ENCODE peak calls at places on chromosomes 4 and X, in four cellular contexts. A is K562, G is GM12878, U is HepG2. Z is an unnamed sample.

GRCh38 chr4:163748474-163748873 is 254.0 kb downstream of the TMA16 start:
- DNase-seq in A (no peak), G (no peak), U (no peak), Z (peak; percentile 16)

GRCh38 chrX:120697053-120697452 is 67.2 kb upstream of the C1GALT1C1 start:
- DNase-seq in A (no peak), G (peak; percentile 66), U (no peak), Z (no peak)

GRCh38 chrX:45295587-45295986 is 94.9 kb upstream of the DIPK2B start:
- DNase-seq in A (no peak), G (no peak), U (peak; percentile 35), Z (peak; percentile 47)

GRCh38 chr4:103757631-103758030 is 37.8 kb upstream of the TACR3 start:
- DNase-seq in A (no peak), G (no peak), U (no peak), Z (no peak)

GRCh38 chr4:183157215-183157614 is 58.2 kb downstream of the WWC2 start:
- DNase-seq in A (no peak), G (no peak), U (no peak), Z (no peak)

GRCh38 chrX:2500681-2501151 is at the start of the genes DHRSX and ZBED1:
- DNase-seq in A (peak; percentile 29), G (no peak), U (no peak), Z (peak; percentile 59)

GRCh38 chrX:50893466-50893865 is 17.1 kb upstream of the BMP15 start:
- DNase-seq in A (no peak), G (no peak), U (no peak), Z (no peak)

GRCh38 chr4:100929753-100930152 is 411.9 kb upstream of the EMCN start:
- DNase-seq in A (no peak), G (no peak), U (no peak), Z (no peak)

GRCh38 chrX:125202486-125203378 is 116.9 kb upstream of the TEX13C start:
- DNase-seq in A (no peak), G (no peak), U (no peak), Z (no peak)

GRCh38 chr4:12411072-12411471 is 982.4 kb upstream of the HS3ST1 start:
- DNase-seq in A (no peak), G (no peak), U (no peak), Z (no peak)

GRCh38 chr4:100838286-100838685 is 320.5 kb upstream of the EMCN start:
- DNase-seq in A (no peak), G (no peak), U (no peak), Z (no peak)

GRCh38 chr4:27397886-27398285 is 537.2 kb downstream of the STIM2 start:
- DNase-seq in A (no peak), G (no peak), U (no peak), Z (no peak)

GRCh38 chrX:136528645-136529315 is 3.2 kb upstream of the VGLL1 start:
- DNase-seq in A (peak; percentile 64), G (no peak), U (no peak), Z (peak; percentile 42)

GRCh38 chr4:25484243-25484721 is 107.2 kb downstream of the ANAPC4 start:
- DNase-seq in A (no peak), G (peak; percentile 5), U (no peak), Z (no peak)

GRCh38 chr4:25861422-25861926 is 1.3 kb downstream of the SEL1L3 start:
- DNase-seq in A (peak; percentile 40), G (no peak), U (no peak), Z (no peak)

GRCh38 chr4:180058731-180059215 is 2184.4 kb upstream of the TENM3 start:
- DNase-seq in A (peak; percentile 1), G (no peak), U (no peak), Z (peak; percentile 66)

GRCh38 chr4:176011523-176011922 is 54.1 kb upstream of the WDR17 start:
- DNase-seq in A (no peak), G (peak; percentile 25), U (no peak), Z (no peak)

GRCh38 chr4:166091914-166092510 is 219.0 kb downstream of the TLL1 start:
- DNase-seq in A (peak; percentile 48), G (no peak), U (peak; percentile 28), Z (peak; percentile 26)

GRCh38 chr4:138671606-138672084 is 343.9 kb upstream of the NOCT start:
- DNase-seq in A (peak; percentile 90), G (no peak), U (no peak), Z (no peak)

GRCh38 chr4:137430171-137430570 is 102.1 kb downstream of the PCDH18 start:
- DNase-seq in A (no peak), G (no peak), U (no peak), Z (no peak)

GRCh38 chrX:153065389-153065788 is 6.9 kb upstream of the PNMA6A start:
- DNase-seq in A (peak; percentile 37), G (no peak), U (peak; percentile 44), Z (no peak)

GRCh38 chrX:46757593-46757992 is 1.3 kb downstream of the SLC9A7 start:
- DNase-seq in A (no peak), G (no peak), U (no peak), Z (no peak)

GRCh38 chr4:74316397-74316796 is 8.1 kb downstream of the EPGN start:
- DNase-seq in A (no peak), G (no peak), U (no peak), Z (no peak)
- TF ChIP-seq FOXK2 in A (no peak), G (no peak), U (no peak), Z (no peak)

GRCh38 chrX:17081969-17082368 is 135.5 kb downstream of the REPS2 start:
- DNase-seq in A (no peak), G (no peak), U (no peak), Z (no peak)
- TF ChIP-seq FOXK2 in A (no peak), G (no peak), U (no peak), Z (no peak)

GRCh38 chrX:9576059-9576458 is 111.2 kb downstream of the TBL1X start:
- DNase-seq in A (no peak), G (no peak), U (no peak), Z (no peak)
- TF ChIP-seq FOXK2 in A (no peak), G (no peak), U (no peak), Z (no peak)

GRCh38 chrX:40646489-40647306 is 663 bp downstream of the CXorf38 start:
- DNase-seq in A (peak; percentile 54), G (no peak), U (no peak), Z (peak; percentile 35)
- TF ChIP-seq FOXK2 in A (no peak), G (no peak), U (no peak), Z (no peak)

GRCh38 chr4:37661643-37662221 is 24.4 kb downstream of the RELL1 start:
- DNase-seq in A (no peak), G (no peak), U (no peak), Z (no peak)
- TF ChIP-seq FOXK2 in A (no peak), G (no peak), U (no peak), Z (no peak)

GRCh38 chr4:143921160-143921559 is 15.8 kb upstream of the GYPE start:
- DNase-seq in A (no peak), G (no peak), U (no peak), Z (no peak)
- TF ChIP-seq FOXK2 in A (no peak), G (no peak), U (no peak), Z (no peak)

GRCh38 chr4:53676402-53676871 is 85.2 kb upstream of the LNX1 start:
- DNase-seq in A (no peak), G (no peak), U (no peak), Z (no peak)
- TF ChIP-seq FOXK2 in A (no peak), G (no peak), U (no peak), Z (no peak)